ENCODE peak calls at places on chromosomes 3 and 15, in eight cellular contexts. T is foreskin fibroblast, N is choroid plexus epithelial cell, U is AG09319, W is neural crest cell, D is breast epithelium, A is progenitor cell of endocrine pancreas, V is GM13976. C is an unnamed sample.

GRCh38 chr3:107752202-107752990 is 229.6 kb downstream of the BBX start:
- DNase-seq in T (peak; percentile 8), N (peak; percentile 68), U (no peak), W (no peak), D (no peak), A (no peak), V (no peak), C (no peak)

GRCh38 chr15:38683382-38684242 is 119.0 kb upstream of the RASGRP1 start:
- DNase-seq in T (peak; percentile 23), N (peak; percentile 73), U (no peak), W (peak; percentile 53), D (no peak), A (peak; percentile 25), V (peak; percentile 54), C (no peak)

GRCh38 chr3:133949438-133949837 is 53.8 kb upstream of the RAB6B start:
- DNase-seq in T (no peak), N (peak; percentile 61), U (no peak), W (no peak), D (no peak), A (no peak), V (no peak), C (no peak)

GRCh38 chr15:35023794-35024193 is 35.7 kb upstream of the ZNF770 start:
- DNase-seq in T (no peak), N (no peak), U (no peak), W (no peak), D (no peak), A (no peak), V (no peak), C (no peak)

GRCh38 chr15:63530235-63530634 is 25.8 kb downstream of the USP3 start:
- DNase-seq in T (no peak), N (no peak), U (no peak), W (no peak), D (no peak), A (no peak), V (no peak), C (no peak)

GRCh38 chr3:50885491-50885890 is 210.8 kb downstream of the DOCK3 start:
- DNase-seq in T (no peak), N (no peak), U (no peak), W (no peak), D (no peak), A (no peak), V (no peak), C (no peak)

GRCh38 chr15:96746621-96747155 is 416.2 kb downstream of the NR2F2 start:
- DNase-seq in T (no peak), N (no peak), U (no peak), W (no peak), D (no peak), A (no peak), V (no peak), C (no peak)

GRCh38 chr3:126013742-126014141 is 44.8 kb downstream of the ROPN1B start:
- DNase-seq in T (no peak), N (peak; percentile 50), U (no peak), W (no peak), D (no peak), A (no peak), V (peak; percentile 11), C (no peak)

GRCh38 chr3:71542548-71543370 is 40.8 kb downstream of the FOXP1 start:
- DNase-seq in T (peak; percentile 96), N (peak; percentile 94), U (peak; percentile 87), W (peak; percentile 23), D (peak; percentile 60), A (no peak), V (no peak), C (peak; percentile 61)

GRCh38 chr3:9253327-9253726 is 3.9 kb upstream of the SRGAP3 start:
- DNase-seq in T (peak; percentile 5), N (no peak), U (no peak), W (no peak), D (no peak), A (no peak), V (no peak), C (no peak)

GRCh38 chr15:92693922-92694331 is 38.4 kb upstream of the FAM174B start:
- DNase-seq in T (no peak), N (peak; percentile 50), U (no peak), W (peak; percentile 51), D (no peak), A (no peak), V (no peak), C (no peak)

GRCh38 chr3:196968233-196969000 is at the start of gene PIGZ:
- DNase-seq in T (peak; percentile 41), N (no peak), U (peak; percentile 10), W (no peak), D (no peak), A (peak; percentile 25), V (peak; percentile 86), C (no peak)

GRCh38 chr15:24734391-24734790 is 58.8 kb downstream of the NPAP1 start:
- DNase-seq in T (no peak), N (no peak), U (no peak), W (no peak), D (no peak), A (no peak), V (no peak), C (no peak)

GRCh38 chr3:152400912-152401311 is 132.2 kb downstream of the MBNL1 start:
- DNase-seq in T (peak; percentile 56), N (peak; percentile 45), U (peak; percentile 44), W (no peak), D (no peak), A (no peak), V (no peak), C (no peak)

GRCh38 chr15:38882226-38882625 is 317.6 kb upstream of the RASGRP1 start:
- DNase-seq in T (no peak), N (no peak), U (no peak), W (no peak), D (no peak), A (no peak), V (no peak), C (no peak)

GRCh38 chr15:25568751-25569150 is 129.9 kb upstream of the UBE3A start:
- DNase-seq in T (no peak), N (no peak), U (no peak), W (no peak), D (no peak), A (no peak), V (no peak), C (no peak)

GRCh38 chr3:169133178-169134161 is 530.0 kb downstream of the MECOM start:
- DNase-seq in T (no peak), N (peak; percentile 62), U (no peak), W (no peak), D (no peak), A (no peak), V (no peak), C (no peak)

GRCh38 chr3:59482001-59482400 is 432.2 kb upstream of the CFAP20DC start:
- DNase-seq in T (no peak), N (peak; percentile 21), U (no peak), W (no peak), D (no peak), A (no peak), V (no peak), C (no peak)

GRCh38 chr15:51771773-51772172 is 20.4 kb downstream of the TMOD2 start:
- DNase-seq in T (no peak), N (no peak), U (no peak), W (no peak), D (no peak), A (no peak), V (no peak), C (no peak)

GRCh38 chr3:25427155-25428002 is 684 bp upstream of the RARB start:
- DNase-seq in T (no peak), N (peak; percentile 80), U (no peak), W (no peak), D (no peak), A (no peak), V (no peak), C (no peak)

GRCh38 chr3:11944052-11944673 is 60.0 kb upstream of the SYN2 start:
- DNase-seq in T (peak; percentile 18), N (peak; percentile 50), U (no peak), W (no peak), D (no peak), A (no peak), V (no peak), C (no peak)

DNA sequence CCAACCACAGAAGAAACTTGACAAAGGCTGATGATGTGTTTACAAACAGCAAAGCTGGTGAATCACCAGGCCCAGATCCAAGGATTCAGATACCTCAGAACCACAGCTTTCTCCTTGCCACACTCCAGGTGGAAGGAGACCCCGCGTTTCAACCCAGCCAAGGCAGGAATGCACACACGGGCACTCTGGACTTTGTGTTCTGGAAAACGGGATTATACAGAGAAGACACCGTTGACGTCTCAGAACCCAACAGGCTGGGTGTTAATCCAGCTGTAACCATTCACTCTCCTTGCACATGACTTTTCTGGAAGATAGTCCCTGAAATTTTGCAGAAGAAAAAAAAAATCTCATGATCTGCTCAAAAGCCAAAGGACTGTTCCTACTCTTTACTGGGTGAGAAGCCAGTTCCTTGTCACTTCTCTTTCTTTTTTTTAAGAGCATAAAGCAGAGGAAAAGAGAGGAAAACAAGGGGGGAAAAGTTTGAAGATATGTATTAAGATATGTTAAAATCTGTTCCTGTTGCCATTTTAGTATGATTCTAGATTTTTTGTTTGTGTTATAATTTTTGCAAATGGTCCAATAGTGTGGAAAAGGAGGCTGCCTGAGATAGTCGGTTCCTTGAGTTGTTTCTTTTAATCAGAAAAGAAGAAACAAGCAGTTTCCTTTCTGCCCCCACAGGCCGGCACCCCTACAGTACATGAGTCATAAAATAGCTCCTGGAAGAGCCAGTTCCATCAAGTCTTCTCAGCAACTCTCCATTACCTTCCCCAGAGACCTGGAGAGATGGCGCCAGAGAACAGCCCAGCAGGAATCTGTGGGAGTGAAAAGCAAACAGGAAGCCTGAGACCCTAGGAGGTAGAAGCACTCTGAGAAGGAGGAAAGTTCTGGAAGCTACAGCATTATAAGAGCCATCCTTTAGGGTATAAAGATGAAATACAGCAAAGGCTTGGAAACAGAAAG is 73.1 kb downstream of the RORA start:
- DNase-seq in T (peak; percentile 6), N (peak; percentile 87), U (no peak), W (no peak), D (no peak), A (no peak), V (no peak), C (no peak)
- TF ChIP-seq CTCF in T (no peak), N (peak; percentile 41), U (no peak), W (no peak), D (no peak), A (no peak), V (no peak), C (no peak)

GRCh38 chr15:101121511-101122090 is 130.2 kb downstream of the CHSY1 start:
- DNase-seq in T (peak; percentile 54), N (peak; percentile 76), U (peak; percentile 37), W (peak; percentile 48), D (peak; percentile 63), A (peak; percentile 22), V (peak; percentile 81), C (peak; percentile 64)
- TF ChIP-seq CTCF in T (peak; percentile 42), N (peak; percentile 60), U (peak; percentile 55), W (peak; percentile 30), D (no peak), A (peak; percentile 30), V (peak; percentile 33), C (no peak)

DNA sequence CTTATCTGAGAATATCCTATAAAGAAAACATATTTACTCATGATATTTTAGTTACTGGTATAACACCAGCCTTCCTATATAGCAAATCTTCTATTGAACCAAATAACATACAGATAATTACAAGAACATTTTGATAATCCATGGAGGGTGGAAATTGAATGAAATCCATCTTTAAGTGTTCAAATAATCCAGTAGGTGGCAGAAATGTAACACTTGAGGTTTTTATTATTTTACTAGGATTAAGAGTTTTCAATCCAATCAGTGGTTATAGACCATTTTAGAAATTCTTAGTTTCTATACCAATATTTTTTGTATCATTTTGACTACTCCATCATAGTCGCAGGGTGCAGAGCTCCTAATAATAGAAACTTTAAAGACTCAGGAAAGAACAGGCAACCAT is 101.9 kb upstream of the KCNH8 start:
- DNase-seq in T (no peak), N (peak; percentile 5), U (no peak), W (no peak), D (no peak), A (no peak), V (no peak), C (no peak)
- TF ChIP-seq CTCF in T (no peak), N (no peak), U (no peak), W (peak; percentile 58), D (no peak), A (peak; percentile 33), V (no peak), C (no peak)

GRCh38 chr3:2392981-2393380 is 294.3 kb downstream of the CNTN4 start:
- DNase-seq in T (no peak), N (no peak), U (no peak), W (no peak), D (no peak), A (no peak), V (no peak), C (no peak)
- TF ChIP-seq CTCF in T (no peak), N (no peak), U (no peak), W (no peak), D (no peak), A (no peak), V (no peak), C (no peak)

C was measured in mesothelial cell of epicardium.